ENCODE peak calls at places on chromosomes 4 and X, in five cellular contexts. One of them, this sample, is unnamed.

GRCh38 chrX:136477026-136477425 is 10.7 kb upstream of the BRS3 start:
- DNase-seq in PC-3: no peak
- DNase-seq in OCI-LY7: no peak
- DNase-seq in GM23338: no peak
- DNase-seq in GM23248: no peak
- DNase-seq in this sample: no peak

GRCh38 chr4:148780426-148781005 is 338.3 kb upstream of the NR3C2 start:
- DNase-seq in OCI-LY7: no peak
- DNase-seq in PC-3: no peak
- DNase-seq in GM23338: no peak
- DNase-seq in GM23248: no peak
- DNase-seq in this sample: no peak

GRCh38 chrX:140866446-140866845 is 135.9 kb upstream of the SPANXB1 start:
- DNase-seq in GM23338: no peak
- DNase-seq in PC-3: peak
- DNase-seq in GM23248: peak
- DNase-seq in OCI-LY7: no peak
- DNase-seq in this sample: no peak

GRCh38 chr4:156472624-156473023 is 499.0 kb downstream of the PDGFC start:
- DNase-seq in PC-3: no peak
- DNase-seq in OCI-LY7: no peak
- DNase-seq in GM23338: no peak
- DNase-seq in GM23248: no peak
- DNase-seq in this sample: no peak

GRCh38 chr4:40811886-40812857 is 62.4 kb downstream of the NSUN7 start:
- DNase-seq in OCI-LY7: no peak
- DNase-seq in PC-3: no peak
- DNase-seq in GM23338: no peak
- DNase-seq in GM23248: peak
- DNase-seq in this sample: no peak

GRCh38 chr4:33421887-33422286 is 2701.7 kb downstream of the PCDH7 start:
- DNase-seq in GM23338: no peak
- DNase-seq in OCI-LY7: no peak
- DNase-seq in PC-3: no peak
- DNase-seq in GM23248: no peak
- DNase-seq in this sample: no peak

GRCh38 chrX:23656684-23657083 is 10.6 kb upstream of the PRDX4 start:
- DNase-seq in GM23248: peak
- DNase-seq in OCI-LY7: no peak
- DNase-seq in PC-3: peak
- DNase-seq in GM23338: no peak
- DNase-seq in this sample: no peak

GRCh38 chr4:41204400-41204978 is 9.9 kb downstream of the APBB2 start:
- DNase-seq in GM23338: no peak
- DNase-seq in PC-3: peak
- DNase-seq in GM23248: peak
- DNase-seq in OCI-LY7: no peak
- DNase-seq in this sample: no peak

GRCh38 chr4:142703694-142704309 is 142.3 kb downstream of the INPP4B start:
- DNase-seq in OCI-LY7: no peak
- DNase-seq in PC-3: no peak
- DNase-seq in GM23248: no peak
- DNase-seq in GM23338: no peak
- DNase-seq in this sample: no peak

GRCh38 chr4:38917481-38918025 is 49.9 kb downstream of the FAM114A1 start:
- DNase-seq in GM23248: no peak
- DNase-seq in OCI-LY7: no peak
- DNase-seq in PC-3: no peak
- DNase-seq in GM23338: no peak
- DNase-seq in this sample: no peak

GRCh38 chrX:70133303-70134115 is at the start of gene IGBP1:
- DNase-seq in GM23338: peak
- DNase-seq in GM23248: peak
- DNase-seq in OCI-LY7: peak
- DNase-seq in PC-3: peak
- DNase-seq in this sample: peak

GRCh38 chr4:13240066-13240465 is 244.1 kb downstream of the RAB28 start:
- DNase-seq in GM23338: no peak
- DNase-seq in OCI-LY7: no peak
- DNase-seq in PC-3: peak
- DNase-seq in GM23248: peak
- DNase-seq in this sample: no peak

GRCh38 chr4:101171747-101172146 is 175.6 kb downstream of the PPP3CA start:
- DNase-seq in GM23248: peak
- DNase-seq in PC-3: peak
- DNase-seq in OCI-LY7: no peak
- DNase-seq in GM23338: no peak
- DNase-seq in this sample: no peak

GRCh38 chr4:74675673-74676279 is 118.5 kb downstream of the BTC start:
- DNase-seq in PC-3: peak
- DNase-seq in GM23338: peak
- DNase-seq in GM23248: peak
- DNase-seq in OCI-LY7: peak
- DNase-seq in this sample: peak

GRCh38 chr4:3442460-3442958 is 741 bp downstream of the HGFAC start:
- DNase-seq in GM23338: no peak
- DNase-seq in GM23248: no peak
- DNase-seq in OCI-LY7: no peak
- DNase-seq in PC-3: no peak
- DNase-seq in this sample: no peak

GRCh38 chr4:182901337-182901736 is 15.8 kb downstream of the DCTD start:
- DNase-seq in OCI-LY7: no peak
- DNase-seq in PC-3: no peak
- DNase-seq in GM23338: no peak
- DNase-seq in GM23248: no peak
- DNase-seq in this sample: no peak

DNA sequence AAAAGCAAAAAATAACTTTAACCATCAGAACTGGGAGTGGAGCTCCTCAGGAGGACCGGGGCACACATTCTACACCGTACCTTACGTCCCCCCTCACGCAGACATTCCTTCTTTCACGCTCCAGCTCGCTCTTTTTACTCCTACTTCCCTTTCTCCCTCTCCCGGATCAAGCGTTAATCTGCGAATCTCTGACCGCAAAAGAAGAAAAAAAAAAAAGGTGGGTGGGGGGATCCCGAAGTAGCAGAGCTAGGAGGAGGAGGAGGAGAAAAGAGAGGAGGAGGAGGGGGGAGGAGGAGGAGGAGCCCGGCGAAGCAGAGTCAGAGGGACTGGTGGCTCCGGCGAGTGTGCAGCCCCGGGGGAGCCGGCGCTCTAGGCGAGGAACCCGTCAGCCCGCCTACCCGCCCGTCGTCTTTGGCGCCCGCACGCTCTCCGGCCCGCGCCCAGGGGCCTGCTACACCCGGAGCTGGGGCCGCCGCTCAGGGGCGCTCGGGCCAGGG is at the start of gene NHSL2:
- DNase-seq in GM23248: peak
- DNase-seq in PC-3: no peak
- DNase-seq in GM23338: peak
- DNase-seq in OCI-LY7: no peak
- DNase-seq in this sample: peak
- TF ChIP-seq EZH2phosphoT487 in GM23248: no peak
- TF ChIP-seq EZH2phosphoT487 in PC-3: no peak
- TF ChIP-seq EZH2phosphoT487 in GM23338: no peak
- TF ChIP-seq EZH2phosphoT487 in OCI-LY7: no peak
- TF ChIP-seq EZH2phosphoT487 in this sample: no peak

DNA sequence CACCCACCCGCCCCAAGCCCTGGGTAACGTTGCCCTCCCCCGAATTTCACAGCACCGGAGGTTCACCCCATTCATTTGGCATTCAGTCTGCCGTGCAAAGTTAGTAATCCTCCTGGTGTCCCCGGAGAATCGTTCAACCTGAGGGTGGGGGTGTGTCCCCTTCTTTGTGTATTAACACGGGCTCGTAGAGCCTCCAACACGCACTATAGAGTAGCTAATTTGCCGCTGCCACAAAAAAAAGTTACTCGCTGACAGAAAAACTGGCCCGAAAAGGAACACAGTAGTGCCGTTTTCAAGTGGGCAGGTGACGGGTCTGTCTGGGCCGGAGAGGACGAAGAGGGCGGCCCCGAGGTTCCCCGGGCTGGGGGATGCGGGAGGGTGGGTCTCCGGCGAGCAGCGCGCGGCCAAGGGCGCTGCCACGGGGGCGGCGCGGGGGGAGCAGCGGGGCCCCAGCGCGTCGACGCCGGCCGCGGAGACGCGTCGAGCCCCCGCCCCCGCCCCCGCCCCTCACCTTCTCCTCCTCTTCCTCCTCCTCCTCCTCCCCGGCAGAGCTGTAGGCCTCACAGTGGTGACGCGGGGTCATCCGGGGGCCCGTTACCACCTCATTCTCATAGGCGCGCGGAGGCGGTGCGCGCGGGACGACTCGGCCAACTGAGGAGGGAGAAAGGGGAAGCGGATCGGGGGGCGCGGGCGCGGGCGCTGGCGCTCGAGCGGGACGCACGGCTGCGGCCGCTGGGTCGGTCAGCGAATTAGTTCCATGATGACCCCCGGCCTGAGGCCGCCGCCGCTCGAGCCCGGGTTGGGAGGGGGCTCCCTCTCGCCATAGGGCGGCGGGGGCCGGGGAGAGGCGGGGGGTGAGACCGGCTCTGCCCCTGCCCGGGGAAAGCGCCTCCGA is 581 bp downstream of the CCNI start:
- DNase-seq in PC-3: peak
- DNase-seq in GM23248: peak
- DNase-seq in GM23338: peak
- DNase-seq in OCI-LY7: peak
- DNase-seq in this sample: peak
- TF ChIP-seq EZH2phosphoT487 in PC-3: no peak
- TF ChIP-seq EZH2phosphoT487 in GM23248: no peak
- TF ChIP-seq EZH2phosphoT487 in GM23338: no peak
- TF ChIP-seq EZH2phosphoT487 in OCI-LY7: no peak
- TF ChIP-seq EZH2phosphoT487 in this sample: no peak

DNA sequence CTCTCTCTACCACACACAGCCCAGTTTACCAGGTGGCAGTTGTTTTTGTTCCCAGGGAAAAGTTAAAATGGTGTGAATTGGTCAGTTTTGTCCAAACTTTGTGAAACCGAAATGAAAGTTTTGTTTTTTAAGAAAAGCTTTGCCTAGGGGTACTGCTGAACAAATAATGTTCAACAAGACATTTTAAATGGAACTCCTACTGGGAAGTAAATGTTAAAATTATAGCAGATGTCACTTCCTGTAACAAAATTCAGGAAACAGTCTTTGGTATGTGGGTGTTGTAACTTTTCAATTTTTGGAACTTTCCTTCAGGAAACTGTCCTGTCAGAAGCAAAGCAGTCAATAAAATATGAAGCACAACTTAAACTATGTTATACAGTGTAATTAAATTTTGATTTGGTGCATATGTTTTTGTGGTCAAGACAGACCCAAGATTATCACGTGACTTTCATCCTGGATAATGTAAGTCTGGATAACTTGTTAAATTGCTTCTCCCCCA is 79.5 kb downstream of the AFF1 start:
- DNase-seq in OCI-LY7: no peak
- DNase-seq in GM23338: no peak
- DNase-seq in GM23248: peak
- DNase-seq in PC-3: peak
- DNase-seq in this sample: no peak
- TF ChIP-seq EZH2phosphoT487 in OCI-LY7: no peak
- TF ChIP-seq EZH2phosphoT487 in GM23338: no peak
- TF ChIP-seq EZH2phosphoT487 in GM23248: no peak
- TF ChIP-seq EZH2phosphoT487 in PC-3: no peak
- TF ChIP-seq EZH2phosphoT487 in this sample: no peak

GRCh38 chrX:154354013-154354412 is 20.4 kb downstream of the FLNA start:
- DNase-seq in GM23248: no peak
- DNase-seq in GM23338: no peak
- DNase-seq in OCI-LY7: no peak
- DNase-seq in PC-3: no peak
- DNase-seq in this sample: no peak

GRCh38 chrX:154354516-154354915 is 19.9 kb downstream of the FLNA start:
- DNase-seq in GM23338: no peak
- DNase-seq in OCI-LY7: no peak
- DNase-seq in GM23248: no peak
- DNase-seq in PC-3: no peak
- DNase-seq in this sample: no peak

GRCh38 chrX:154352012-154352401 is 22.4 kb downstream of the FLNA start:
- DNase-seq in GM23248: no peak
- DNase-seq in OCI-LY7: no peak
- DNase-seq in PC-3: no peak
- DNase-seq in GM23338: no peak
- DNase-seq in this sample: no peak

GRCh38 chrX:154352466-154352865 is 22.0 kb downstream of the FLNA start:
- DNase-seq in GM23338: no peak
- DNase-seq in GM23248: no peak
- DNase-seq in PC-3: no peak
- DNase-seq in OCI-LY7: no peak
- DNase-seq in this sample: no peak

GRCh38 chrX:154353172-154353843 is 21.1 kb downstream of the FLNA start:
- DNase-seq in GM23248: no peak
- DNase-seq in PC-3: no peak
- DNase-seq in OCI-LY7: no peak
- DNase-seq in GM23338: no peak
- DNase-seq in this sample: no peak
- TF ChIP-seq EZH2phosphoT487 in GM23248: no peak
- TF ChIP-seq EZH2phosphoT487 in PC-3: no peak
- TF ChIP-seq EZH2phosphoT487 in OCI-LY7: no peak
- TF ChIP-seq EZH2phosphoT487 in GM23338: no peak
- TF ChIP-seq EZH2phosphoT487 in this sample: no peak

GRCh38 chrX:46978341-46979291 is 66.4 kb downstream of the JADE3 start:
- DNase-seq in PC-3: peak
- DNase-seq in OCI-LY7: peak
- DNase-seq in GM23248: peak
- DNase-seq in GM23338: peak
- DNase-seq in this sample: peak

GRCh38 chrX:46979340-46979739 is 67.1 kb downstream of the JADE3 start:
- DNase-seq in OCI-LY7: no peak
- DNase-seq in GM23248: peak
- DNase-seq in GM23338: no peak
- DNase-seq in PC-3: peak
- DNase-seq in this sample: no peak
- TF ChIP-seq EZH2phosphoT487 in OCI-LY7: no peak
- TF ChIP-seq EZH2phosphoT487 in GM23248: no peak
- TF ChIP-seq EZH2phosphoT487 in GM23338: no peak
- TF ChIP-seq EZH2phosphoT487 in PC-3: no peak
- TF ChIP-seq EZH2phosphoT487 in this sample: no peak

GRCh38 chr4:78336093-78336943 is 215.3 kb upstream of the ANXA3 start:
- DNase-seq in GM23338: peak
- DNase-seq in PC-3: no peak
- DNase-seq in OCI-LY7: no peak
- DNase-seq in GM23248: peak
- DNase-seq in this sample: no peak
- TF ChIP-seq EZH2phosphoT487 in GM23338: no peak
- TF ChIP-seq EZH2phosphoT487 in PC-3: no peak
- TF ChIP-seq EZH2phosphoT487 in OCI-LY7: no peak
- TF ChIP-seq EZH2phosphoT487 in GM23248: no peak
- TF ChIP-seq EZH2phosphoT487 in this sample: no peak

This sample was measured in MM.1S.